ENCODE peak calls at places on chromosomes 13 and 19, in four cellular contexts. T is stimulated activated CD4-positive, alpha-beta T cell treated with anti-CD3 and anti-CD28 coated beads, TNF-alpha, amount 100 ng/mL, for 24 hours; J is fibroblast of villous mesenchyme; W is pulmonary artery endothelial cell. Z is an unnamed sample.

GRCh38 chr19:49983645-49984229 is 22.8 kb upstream of the SIGLEC11 start:
- DNase-seq in W (no peak), T (peak), J (peak), Z (peak)

GRCh38 chr13:83943530-83944279 is 61.4 kb upstream of the SLITRK1 start:
- DNase-seq in W (no peak), J (no peak), T (no peak), Z (no peak)

GRCh38 chr13:50589651-50590054 is 253.8 kb downstream of the DLEU7 start:
- DNase-seq in W (no peak), J (peak), T (no peak), Z (no peak)

GRCh38 chr19:7326105-7326877 is 22.4 kb upstream of the ARHGEF18 start:
- DNase-seq in T (no peak), W (no peak), J (peak), Z (peak)

GRCh38 chr19:29384676-29385075 is 141.1 kb upstream of the VSTM2B start:
- DNase-seq in T (no peak), J (no peak), W (no peak), Z (no peak)

GRCh38 chr13:21998279-21998678 is 327.4 kb downstream of the FGF9 start:
- DNase-seq in T (no peak), J (no peak), W (no peak), Z (no peak)

GRCh38 chr13:101452519-101453485 is at the start of gene ITGBL1:
- DNase-seq in T (no peak), W (no peak), J (peak), Z (peak)

GRCh38 chr19:8135946-8136618 is 13.3 kb downstream of the FBN3 start:
- DNase-seq in J (no peak), W (no peak), T (no peak), Z (no peak)

GRCh38 chr19:52428937-52429336 is at the start of gene ZNF534:
- DNase-seq in W (no peak), J (peak), T (no peak), Z (no peak)

GRCh38 chr13:95540848-95541247 is 11.7 kb upstream of the CLDN10 start:
- DNase-seq in J (no peak), W (no peak), T (no peak), Z (no peak)

GRCh38 chr19:47509170-47509847 is 5.6 kb downstream of the NAPA start:
- DNase-seq in J (no peak), T (no peak), W (no peak), Z (no peak)

GRCh38 chr19:48872884-48873475 is 759 bp downstream of the PPP1R15A start:
- DNase-seq in W (peak), J (peak), T (peak), Z (peak)